ENCODE peak calls at places on chromosomes 5 and 9, in six cellular contexts. U is NCI-H748 treated with DMSO at 0.1 percent for 48 hours, A is IMR-90, J is BJ, B is neural progenitor cell, H is fibroblast of villous mesenchyme. Y is an unnamed sample.

GRCh38 chr5:34475249-34475966 is 180.7 kb upstream of the RAI14 start:
- DNase-seq in U (no peak), A (no peak), J (no peak), B (no peak), H (no peak), Y (no peak)

GRCh38 chr5:34897646-34898045 is 17.7 kb downstream of the RAD1 start:
- DNase-seq in U (no peak), A (no peak), J (no peak), B (no peak), H (no peak), Y (no peak)

GRCh38 chr5:1549631-1550030 is 25.9 kb upstream of the LPCAT1 start:
- DNase-seq in U (no peak), A (no peak), J (no peak), B (no peak), H (no peak), Y (no peak)

GRCh38 chr9:123373941-123374340 is 17.9 kb downstream of the CRB2 start:
- DNase-seq in U (no peak), A (no peak), J (no peak), B (peak), H (peak), Y (peak)

GRCh38 chr5:79547982-79548381 is 34.0 kb upstream of the HOMER1 start:
- DNase-seq in U (no peak), A (no peak), J (no peak), B (no peak), H (no peak), Y (no peak)

GRCh38 chr5:118596255-118596654 is 392.1 kb downstream of the DTWD2 start:
- DNase-seq in U (no peak), A (no peak), J (no peak), B (no peak), H (no peak), Y (no peak)

GRCh38 chr5:144328980-144329379 is 158.3 kb downstream of the KCTD16 start:
- DNase-seq in U (peak), A (no peak), J (no peak), B (no peak), H (no peak), Y (no peak)

GRCh38 chr5:25713259-25713658 is 1068.5 kb upstream of the CDH10 start:
- DNase-seq in U (peak), A (no peak), J (no peak), B (peak), H (no peak), Y (peak)

GRCh38 chr9:136326061-136326776 is 1.1 kb upstream of the GPSM1 start:
- DNase-seq in U (no peak), A (peak), J (peak), B (no peak), H (peak), Y (peak)

GRCh38 chr9:124574944-124575343 is 67.7 kb upstream of the NR5A1 start:
- DNase-seq in U (no peak), A (peak), J (peak), B (no peak), H (peak), Y (peak)

GRCh38 chr9:126505697-126506346 is 107.9 kb upstream of the LMX1B start:
- DNase-seq in U (no peak), A (no peak), J (no peak), B (no peak), H (no peak), Y (no peak)

GRCh38 chr5:114265661-114266060 is 96.2 kb upstream of the KCNN2 start:
- DNase-seq in U (no peak), A (no peak), J (no peak), B (no peak), H (no peak), Y (no peak)

GRCh38 chr9:75133396-75133795 is 45.1 kb downstream of the OSTF1 start:
- DNase-seq in U (no peak), A (no peak), J (no peak), B (peak), H (no peak), Y (no peak)

GRCh38 chr5:156934450-156935211 is 28.4 kb downstream of the TIMD4 start:
- DNase-seq in U (no peak), A (no peak), J (no peak), B (peak), H (no peak), Y (no peak)

GRCh38 chr5:37900692-37901091 is 60.9 kb upstream of the GDNF start:
- DNase-seq in U (no peak), A (peak), J (no peak), B (peak), H (peak), Y (peak)

GRCh38 chr9:3441197-3441816 is 84.5 kb downstream of the RFX3 start:
- DNase-seq in U (peak), A (peak), J (no peak), B (peak), H (peak), Y (peak)

GRCh38 chr5:137580030-137580429 is 80.9 kb upstream of the SPOCK1 start:
- DNase-seq in U (no peak), A (no peak), J (no peak), B (peak), H (no peak), Y (no peak)

GRCh38 chr5:151051066-151051930 is 29.5 kb downstream of the TNIP1 start:
- DNase-seq in U (no peak), A (peak), J (no peak), B (peak), H (peak), Y (peak)

GRCh38 chr5:40410939-40411635 is 268.6 kb upstream of the PTGER4 start:
- DNase-seq in U (no peak), A (peak), J (no peak), B (no peak), H (peak), Y (peak)